ENCODE peak calls at places on chromosomes 6 and 20, in four cellular contexts. One of them, this sample, is unnamed.
A peak's percentile ranks its signal among the peaks of the same experiment; 100 is the strongest.

GRCh38 chr6:43814865-43815264 is 44.9 kb downstream of the VEGFA start:
- DNase-seq in HL-60: no peak
- DNase-seq in K562: no peak
- DNase-seq in GM12878: no peak
- DNase-seq in this sample: no peak

GRCh38 chr6:85347787-85348186 is 102.1 kb upstream of the NT5E start:
- DNase-seq in GM12878: no peak
- DNase-seq in K562: no peak
- DNase-seq in HL-60: no peak
- DNase-seq in this sample: no peak

GRCh38 chr6:49462071-49462470 is 982 bp downstream of the MMUT start:
- DNase-seq in K562: peak; percentile 12
- DNase-seq in GM12878: no peak
- DNase-seq in HL-60: no peak
- DNase-seq in this sample: no peak

GRCh38 chr6:95599691-95600090 is 22.4 kb downstream of the MANEA start:
- DNase-seq in GM12878: no peak
- DNase-seq in K562: no peak
- DNase-seq in HL-60: no peak
- DNase-seq in this sample: no peak

GRCh38 chr20:1327241-1327653 is 1.7 kb downstream of the SDCBP2 start:
- DNase-seq in HL-60: peak; percentile 23
- DNase-seq in GM12878: no peak
- DNase-seq in K562: peak; percentile 16
- DNase-seq in this sample: no peak

GRCh38 chr20:25364879-25365699 is 25.5 kb downstream of the ABHD12 start:
- DNase-seq in GM12878: no peak
- DNase-seq in K562: no peak
- DNase-seq in HL-60: no peak
- DNase-seq in this sample: no peak

GRCh38 chr20:12093062-12093796 is 175.5 kb downstream of the BTBD3 start:
- DNase-seq in HL-60: peak; percentile 72
- DNase-seq in GM12878: no peak
- DNase-seq in K562: no peak
- DNase-seq in this sample: no peak

GRCh38 chr6:36955136-36955535 is 598 bp downstream of the PI16 start:
- DNase-seq in K562: no peak
- DNase-seq in GM12878: no peak
- DNase-seq in HL-60: no peak
- DNase-seq in this sample: no peak

GRCh38 chr6:130140084-130140483 is 82.7 kb downstream of the SAMD3 start:
- DNase-seq in HL-60: no peak
- DNase-seq in K562: no peak
- DNase-seq in GM12878: no peak
- DNase-seq in this sample: no peak

GRCh38 chr6:126620747-126621146 is 280.8 kb downstream of the CENPW start:
- DNase-seq in HL-60: no peak
- DNase-seq in K562: no peak
- DNase-seq in GM12878: no peak
- DNase-seq in this sample: no peak

GRCh38 chr20:49510562-49511117 is 28.2 kb upstream of the KCNB1 start:
- DNase-seq in K562: no peak
- DNase-seq in HL-60: no peak
- DNase-seq in GM12878: no peak
- DNase-seq in this sample: no peak

GRCh38 chr6:16227605-16228004 is 10.8 kb upstream of the GMPR start:
- DNase-seq in GM12878: no peak
- DNase-seq in HL-60: no peak
- DNase-seq in K562: no peak
- DNase-seq in this sample: no peak

GRCh38 chr20:54794874-54795273 is 319.5 kb downstream of the DOK5 start:
- DNase-seq in K562: no peak
- DNase-seq in HL-60: no peak
- DNase-seq in GM12878: no peak
- DNase-seq in this sample: no peak

GRCh38 chr6:14713008-14713452 is 532.8 kb upstream of the JARID2 start:
- DNase-seq in K562: peak; percentile 60
- DNase-seq in GM12878: no peak
- DNase-seq in HL-60: no peak
- DNase-seq in this sample: no peak

GRCh38 chr20:32278199-32278643 is 770 bp downstream of the KIF3B start:
- DNase-seq in GM12878: peak; percentile 67
- DNase-seq in K562: no peak
- DNase-seq in HL-60: peak; percentile 59
- DNase-seq in this sample: peak; percentile 44

GRCh38 chr20:3129094-3129493 is 30.6 kb downstream of the FASTKD5 start:
- DNase-seq in GM12878: no peak
- DNase-seq in K562: peak; percentile 7
- DNase-seq in HL-60: no peak
- DNase-seq in this sample: no peak

GRCh38 chr6:46584586-46584985 is 68.0 kb downstream of the CYP39A1 start:
- DNase-seq in GM12878: no peak
- DNase-seq in K562: no peak
- DNase-seq in HL-60: no peak
- DNase-seq in this sample: no peak

GRCh38 chr6:5132741-5133140 is 47.6 kb downstream of the PPP1R3G start:
- DNase-seq in K562: no peak
- DNase-seq in GM12878: peak; percentile 59
- DNase-seq in HL-60: peak; percentile 67
- DNase-seq in this sample: no peak

GRCh38 chr20:4795394-4795793 is 73.7 kb downstream of the PRND start:
- DNase-seq in HL-60: peak; percentile 82
- DNase-seq in K562: peak; percentile 38
- DNase-seq in GM12878: no peak
- DNase-seq in this sample: no peak

GRCh38 chr6:116450769-116451740 is 10.1 kb upstream of the CALHM6 start:
- DNase-seq in HL-60: peak; percentile 83
- DNase-seq in GM12878: peak; percentile 52
- DNase-seq in K562: peak; percentile 17
- DNase-seq in this sample: peak; percentile 16

GRCh38 chr6:3911614-3912336 is 62.6 kb downstream of the FAM50B start:
- DNase-seq in HL-60: no peak
- DNase-seq in K562: peak; percentile 88
- DNase-seq in GM12878: no peak
- DNase-seq in this sample: no peak

GRCh38 chr6:82015043-82015442 is 232.5 kb downstream of the IBTK start:
- DNase-seq in HL-60: no peak
- DNase-seq in K562: no peak
- DNase-seq in GM12878: no peak
- DNase-seq in this sample: no peak

GRCh38 chr6:122868137-122868536 is 79.1 kb downstream of the SMPDL3A start:
- DNase-seq in HL-60: no peak
- DNase-seq in K562: no peak
- DNase-seq in GM12878: no peak
- DNase-seq in this sample: no peak

GRCh38 chr20:19806806-19807691 is 49.0 kb downstream of the RIN2 start:
- DNase-seq in GM12878: no peak
- DNase-seq in HL-60: no peak
- DNase-seq in K562: no peak
- DNase-seq in this sample: no peak

GRCh38 chr6:88870728-88871330 is 92.6 kb downstream of the RNGTT start:
- DNase-seq in GM12878: peak; percentile 39
- DNase-seq in K562: peak; percentile 75
- DNase-seq in HL-60: peak; percentile 33
- DNase-seq in this sample: no peak
- TF ChIP-seq SPI1 in GM12878: no peak
- TF ChIP-seq SPI1 in K562: no peak
- TF ChIP-seq SPI1 in HL-60: no peak
- TF ChIP-seq SPI1 in this sample: no peak

GRCh38 chr20:57882451-57883161 is 172.8 kb upstream of the PMEPA1 start:
- DNase-seq in K562: no peak
- DNase-seq in GM12878: no peak
- DNase-seq in HL-60: no peak
- DNase-seq in this sample: no peak
- TF ChIP-seq SPI1 in K562: no peak
- TF ChIP-seq SPI1 in GM12878: no peak
- TF ChIP-seq SPI1 in HL-60: no peak
- TF ChIP-seq SPI1 in this sample: no peak

GRCh38 chr6:114081730-114082129 is 110.8 kb upstream of the HDAC2 start:
- DNase-seq in K562: no peak
- DNase-seq in GM12878: no peak
- DNase-seq in HL-60: no peak
- DNase-seq in this sample: no peak

GRCh38 chr6:114084327-114084890 is 113.5 kb upstream of the HDAC2 start:
- DNase-seq in GM12878: no peak
- DNase-seq in HL-60: no peak
- DNase-seq in K562: peak; percentile 11
- DNase-seq in this sample: no peak

GRCh38 chr6:114087496-114087895 is 116.5 kb upstream of the HDAC2 start:
- DNase-seq in HL-60: no peak
- DNase-seq in K562: no peak
- DNase-seq in GM12878: no peak
- DNase-seq in this sample: no peak

GRCh38 chr6:114083251-114083650 is 112.3 kb upstream of the HDAC2 start:
- DNase-seq in GM12878: no peak
- DNase-seq in HL-60: no peak
- DNase-seq in K562: no peak
- DNase-seq in this sample: no peak

GRCh38 chr6:114085206-114085605 is 114.3 kb upstream of the HDAC2 start:
- DNase-seq in HL-60: no peak
- DNase-seq in K562: no peak
- DNase-seq in GM12878: no peak
- DNase-seq in this sample: no peak
- TF ChIP-seq SPI1 in HL-60: no peak
- TF ChIP-seq SPI1 in K562: no peak
- TF ChIP-seq SPI1 in GM12878: no peak
- TF ChIP-seq SPI1 in this sample: no peak

GRCh38 chr20:258963-259362 is 1.4 kb downstream of the DEFB132 start:
- DNase-seq in HL-60: peak; percentile 12
- DNase-seq in GM12878: no peak
- DNase-seq in K562: peak; percentile 68
- DNase-seq in this sample: no peak
- TF ChIP-seq SPI1 in HL-60: no peak
- TF ChIP-seq SPI1 in GM12878: no peak
- TF ChIP-seq SPI1 in K562: no peak
- TF ChIP-seq SPI1 in this sample: no peak

GRCh38 chr20:44210422-44211176 is at the start of gene OSER1:
- DNase-seq in HL-60: peak; percentile 99
- DNase-seq in GM12878: peak; percentile 88
- DNase-seq in K562: peak; percentile 97
- DNase-seq in this sample: peak; percentile 92

GRCh38 chr20:44209691-44210421 is 715 bp downstream of the OSER1 start:
- DNase-seq in HL-60: peak; percentile 23
- DNase-seq in K562: peak; percentile 21
- DNase-seq in GM12878: no peak
- DNase-seq in this sample: no peak

GRCh38 chr20:44208770-44209169 is 1.8 kb downstream of the OSER1 start:
- DNase-seq in GM12878: no peak
- DNase-seq in HL-60: no peak
- DNase-seq in K562: peak; percentile 25
- DNase-seq in this sample: no peak

GRCh38 chr20:44212792-44213191 is 2.2 kb upstream of the OSER1 start:
- DNase-seq in K562: no peak
- DNase-seq in HL-60: no peak
- DNase-seq in GM12878: no peak
- DNase-seq in this sample: no peak

GRCh38 chr20:44211177-44212039 is 837 bp upstream of the OSER1 start:
- DNase-seq in GM12878: no peak
- DNase-seq in K562: peak; percentile 38
- DNase-seq in HL-60: no peak
- DNase-seq in this sample: no peak
- TF ChIP-seq SPI1 in GM12878: no peak
- TF ChIP-seq SPI1 in K562: peak; percentile 86
- TF ChIP-seq SPI1 in HL-60: peak; percentile 60
- TF ChIP-seq SPI1 in this sample: no peak

GRCh38 chr6:69424581-69424980 is 372.2 kb downstream of the LMBRD1 start:
- DNase-seq in HL-60: no peak
- DNase-seq in GM12878: no peak
- DNase-seq in K562: no peak
- DNase-seq in this sample: no peak
- TF ChIP-seq SPI1 in HL-60: no peak
- TF ChIP-seq SPI1 in GM12878: no peak
- TF ChIP-seq SPI1 in K562: no peak
- TF ChIP-seq SPI1 in this sample: no peak

DNA sequence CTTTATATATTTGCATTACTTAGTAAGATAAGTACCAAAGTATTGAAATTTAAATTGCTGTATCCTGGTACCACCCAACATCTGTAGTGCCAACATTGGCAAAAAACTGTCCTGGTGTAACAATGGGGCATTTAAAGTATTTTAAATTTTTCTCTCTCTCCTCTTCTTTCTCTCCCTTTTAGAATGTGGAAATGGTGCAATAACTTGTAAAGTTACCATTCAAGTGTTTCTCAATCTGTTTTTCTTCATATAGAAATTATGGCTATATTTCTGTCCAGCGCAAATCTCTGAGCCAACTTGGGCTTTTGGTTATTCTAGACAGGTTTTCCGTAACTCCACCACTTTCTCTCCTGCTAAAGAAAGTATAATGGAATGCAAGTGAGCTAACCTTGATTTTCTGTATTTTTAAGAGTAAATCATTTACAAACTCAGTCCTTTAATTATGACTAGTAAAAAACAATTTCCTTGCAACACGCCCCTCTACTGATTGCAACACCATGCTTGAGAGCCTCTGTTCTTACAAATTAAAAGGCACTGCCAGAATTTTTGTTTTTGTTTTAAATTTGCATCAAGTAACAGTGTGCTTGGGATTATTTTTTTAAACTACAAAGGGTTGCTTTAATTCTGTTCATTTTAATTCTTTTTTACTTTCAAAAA is 324.2 kb upstream of the CITED2 start:
- DNase-seq in HL-60: peak; percentile 58
- DNase-seq in GM12878: no peak
- DNase-seq in K562: no peak
- DNase-seq in this sample: no peak
- TF ChIP-seq SPI1 in HL-60: no peak
- TF ChIP-seq SPI1 in GM12878: no peak
- TF ChIP-seq SPI1 in K562: no peak
- TF ChIP-seq SPI1 in this sample: no peak

GRCh38 chr20:5831539-5832237 is 81.5 kb downstream of the SHLD1 start:
- DNase-seq in HL-60: no peak
- DNase-seq in K562: no peak
- DNase-seq in GM12878: no peak
- DNase-seq in this sample: no peak
- TF ChIP-seq SPI1 in HL-60: no peak
- TF ChIP-seq SPI1 in K562: no peak
- TF ChIP-seq SPI1 in GM12878: no peak
- TF ChIP-seq SPI1 in this sample: no peak